ENCODE peak calls at places on chromosomes 7 and 10, in four cellular contexts. Y is neural progenitor cell, L is astrocyte of the cerebellum, P is fibroblast of lung. Q is an unnamed sample.

GRCh38 chr10:23354630-23355343 is 10.2 kb upstream of the C10orf67 start:
- DNase-seq in Y (no peak), L (no peak), P (no peak), Q (no peak)

GRCh38 chr7:93629291-93629801 is 54.8 kb upstream of the CALCR start:
- DNase-seq in Y (no peak), L (no peak), P (no peak), Q (no peak)

GRCh38 chr7:44208085-44208484 is 7.3 kb downstream of the YKT6 start:
- DNase-seq in Y (no peak), L (no peak), P (no peak), Q (no peak)

GRCh38 chr10:71598673-71599072 is 120.9 kb downstream of the C10orf105 start:
- DNase-seq in Y (no peak), L (no peak), P (peak; percentile 18), Q (no peak)

GRCh38 chr7:12436896-12437535 is 33.4 kb upstream of the VWDE start:
- DNase-seq in Y (peak; percentile 64), L (no peak), P (peak; percentile 65), Q (peak; percentile 24)

GRCh38 chr7:150788474-150789269 is 11.5 kb downstream of the TMEM176B start:
- DNase-seq in Y (no peak), L (no peak), P (no peak), Q (no peak)

GRCh38 chr7:4885317-4885807 is 1.8 kb upstream of the RADIL start:
- DNase-seq in Y (no peak), L (no peak), P (no peak), Q (no peak)

GRCh38 chr7:373818-374705 is 84.1 kb downstream of the FOXL3 start:
- DNase-seq in Y (no peak), L (no peak), P (no peak), Q (no peak)

GRCh38 chr7:131538791-131539179 is 17.6 kb downstream of the PODXL start:
- DNase-seq in Y (peak; percentile 66), L (no peak), P (no peak), Q (no peak)

GRCh38 chr10:6386960-6387359 is 184.2 kb downstream of the PFKFB3 start:
- DNase-seq in Y (no peak), L (no peak), P (no peak), Q (no peak)

GRCh38 chr10:89332092-89332633 is 4.4 kb downstream of the IFIT3 start:
- DNase-seq in Y (no peak), L (peak; percentile 57), P (peak; percentile 60), Q (peak; percentile 91)

GRCh38 chr7:2959343-2959680 is 84.4 kb downstream of the CARD11 start:
- DNase-seq in Y (no peak), L (no peak), P (no peak), Q (no peak)

GRCh38 chr7:15813448-15813847 is 127.0 kb upstream of the MEOX2 start:
- DNase-seq in Y (no peak), L (no peak), P (no peak), Q (no peak)

GRCh38 chr7:100220833-100221718 is 1.3 kb downstream of the PVRIG start:
- DNase-seq in Y (no peak), L (no peak), P (no peak), Q (peak; percentile 95)

GRCh38 chr10:60197206-60197605 is 192.5 kb downstream of the ANK3 start:
- DNase-seq in Y (no peak), L (no peak), P (no peak), Q (no peak)

GRCh38 chr7:146115665-146116451 is 743 bp upstream of the CNTNAP2 start:
- DNase-seq in Y (peak; percentile 96), L (peak; percentile 33), P (peak; percentile 46), Q (peak; percentile 4)

GRCh38 chr7:124101173-124101768 is 68.4 kb upstream of the TMEM229A start:
- DNase-seq in Y (peak; percentile 56), L (no peak), P (no peak), Q (peak; percentile 29)

GRCh38 chr7:45885264-45885882 is 2.9 kb upstream of the IGFBP1 start:
- DNase-seq in Y (no peak), L (no peak), P (peak; percentile 25), Q (no peak)

GRCh38 chr7:159027091-159027802 is 117.4 kb downstream of the VIPR2 start:
- DNase-seq in Y (peak; percentile 56), L (no peak), P (no peak), Q (no peak)

GRCh38 chr10:22791655-22792054 is 77.3 kb upstream of the PIP4K2A start:
- DNase-seq in Y (no peak), L (no peak), P (no peak), Q (no peak)

GRCh38 chr7:16484453-16485158 is 19.1 kb upstream of the SOSTDC1 start:
- DNase-seq in Y (peak; percentile 31), L (peak; percentile 47), P (peak; percentile 94), Q (no peak)

GRCh38 chr10:59375990-59376389 is 13.6 kb upstream of the FAM13C start:
- DNase-seq in Y (no peak), L (no peak), P (peak; percentile 69), Q (no peak)

GRCh38 chr7:5598261-5598761 is 174.7 kb upstream of the TNRC18 start:
- DNase-seq in Y (peak; percentile 77), L (no peak), P (peak; percentile 46), Q (no peak)

GRCh38 chr7:21256310-21256877 is 171.5 kb upstream of the SP4 start:
- DNase-seq in Y (peak; percentile 39), L (peak; percentile 41), P (peak; percentile 18), Q (peak; percentile 68)

GRCh38 chr7:93921607-93922446 is at the start of gene GNG11:
- DNase-seq in Y (peak; percentile 78), L (no peak), P (peak; percentile 80), Q (peak; percentile 58)

GRCh38 chr10:37856881-37857286 is 526 bp downstream of the ZNF248 start:
- DNase-seq in Y (no peak), L (no peak), P (no peak), Q (peak; percentile 50)

GRCh38 chr10:60246382-60246781 is 143.3 kb downstream of the ANK3 start:
- DNase-seq in Y (peak; percentile 9), L (no peak), P (no peak), Q (no peak)

GRCh38 chr7:135164357-135165021 is 6.0 kb downstream of the CYREN start:
- DNase-seq in Y (no peak), L (no peak), P (no peak), Q (no peak)

GRCh38 chr7:121777672-121778071 is 95.3 kb upstream of the PTPRZ1 start:
- DNase-seq in Y (no peak), L (no peak), P (no peak), Q (no peak)

GRCh38 chr10:62816179-62817119 is at the start of gene EGR2:
- DNase-seq in Y (peak; percentile 96), L (peak; percentile 89), P (peak; percentile 98), Q (peak; percentile 98)

GRCh38 chr10:108544500-108545120 is 1378.7 kb downstream of the XPNPEP1 start:
- DNase-seq in Y (peak; percentile 83), L (no peak), P (peak; percentile 42), Q (peak; percentile 80)

GRCh38 chr10:113438660-113439059 is 114.2 kb upstream of the HABP2 start:
- DNase-seq in Y (no peak), L (peak; percentile 1), P (peak; percentile 27), Q (no peak)

GRCh38 chr10:64659311-64659710 is 1138.1 kb downstream of the REEP3 start:
- DNase-seq in Y (no peak), L (no peak), P (no peak), Q (no peak)

GRCh38 chr10:124999433-125000365 is 57.8 kb downstream of the ZRANB1 start:
- DNase-seq in Y (no peak), L (peak; percentile 96), P (peak; percentile 92), Q (no peak)

GRCh38 chr10:117543245-117543998 is 876 bp downstream of the EMX2 start:
- DNase-seq in Y (peak; percentile 86), L (no peak), P (no peak), Q (no peak)

GRCh38 chr10:10489086-10489485 is 528.6 kb upstream of the CELF2 start:
- DNase-seq in Y (no peak), L (no peak), P (no peak), Q (no peak)

GRCh38 chr10:74882427-74882826 is 56.0 kb downstream of the KAT6B start:
- DNase-seq in Y (no peak), L (no peak), P (peak; percentile 30), Q (no peak)

GRCh38 chr7:47453093-47454056 is 128.5 kb downstream of the TNS3 start:
- DNase-seq in Y (no peak), L (no peak), P (peak; percentile 90), Q (no peak)

GRCh38 chr10:97584060-97584797 is at the start of gene HOGA1:
- DNase-seq in Y (peak; percentile 36), L (peak; percentile 31), P (peak; percentile 72), Q (peak; percentile 38)

GRCh38 chr10:77456414-77456813 is 181.2 kb downstream of the KCNMA1 start:
- DNase-seq in Y (no peak), L (no peak), P (no peak), Q (no peak)
- TF ChIP-seq CTCF in Y (no peak), L (no peak), P (peak; percentile 15), Q (peak; percentile 7)

DNA sequence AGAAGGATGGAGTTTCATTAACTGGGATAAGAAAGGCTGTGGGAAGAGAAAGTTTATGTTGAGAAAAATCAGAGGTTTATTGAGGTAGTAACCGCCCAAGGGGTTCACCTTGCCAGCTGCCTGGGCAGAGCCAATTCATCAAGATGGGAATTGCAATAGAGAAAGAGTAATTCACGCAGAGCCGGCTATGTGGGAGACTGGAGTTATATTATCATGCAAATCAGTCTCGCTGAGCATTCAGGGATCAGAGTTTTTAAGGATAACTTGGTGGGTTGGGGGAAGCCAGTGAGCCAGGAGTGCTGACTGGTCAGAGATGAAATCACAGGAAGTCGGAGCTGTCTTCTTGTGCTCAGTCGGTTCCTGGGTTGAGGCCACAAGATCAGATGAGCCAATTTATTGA is 70.6 kb downstream of the MALRD1 start:
- DNase-seq in Y (peak; percentile 59), L (peak; percentile 24), P (no peak), Q (no peak)
- H3K4me3 ChIP-seq in Y (no peak overlapping the region), L (no peak overlapping the region), P (no peak overlapping the region), Q (no peak overlapping the region)

GRCh38 chr7:29839302-29839701 is 33.0 kb downstream of the WIPF3 start:
- DNase-seq in Y (no peak), L (no peak), P (peak; percentile 79), Q (no peak)
- TF ChIP-seq CTCF in Y (no peak), L (no peak), P (no peak), Q (no peak)

DNA sequence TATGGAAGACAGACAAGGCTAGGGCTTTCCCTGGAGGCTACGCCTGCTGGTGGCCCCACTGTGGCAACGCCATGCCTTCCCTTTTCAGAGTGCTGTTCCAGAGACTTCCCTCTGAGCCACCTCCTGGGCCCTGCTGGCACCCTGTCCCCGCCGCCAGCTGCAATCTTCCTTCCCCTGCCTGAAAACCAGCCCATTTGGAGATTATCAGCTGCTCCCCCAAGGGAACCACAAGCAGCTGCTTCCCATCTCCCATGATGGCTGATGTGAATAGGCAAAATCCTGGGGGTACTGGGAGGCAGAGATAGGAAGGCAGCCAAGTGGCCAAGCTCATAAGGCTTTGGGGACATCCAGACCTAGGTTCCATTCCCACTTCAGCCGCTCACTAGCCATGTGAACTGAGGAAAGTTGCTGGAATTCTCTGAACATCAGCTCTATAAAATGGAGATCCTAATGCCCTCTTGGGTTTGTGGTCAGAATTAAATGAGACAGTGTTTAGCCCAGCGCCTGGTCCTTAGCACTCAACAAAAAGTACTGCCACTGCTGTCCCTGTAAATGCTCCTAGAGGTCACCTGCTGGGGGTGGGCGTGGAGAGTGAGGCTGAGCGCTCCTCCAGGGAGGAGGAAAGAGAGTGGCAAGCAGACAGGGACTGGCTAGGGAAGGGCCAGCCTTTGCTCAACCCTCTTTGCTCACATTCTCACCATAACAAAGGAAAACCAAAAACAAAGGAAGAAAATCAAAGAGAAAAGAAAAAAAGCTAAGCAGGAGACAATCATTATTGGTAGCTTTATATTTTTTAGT is 5.9 kb downstream of the TSPAN33 start:
- DNase-seq in Y (peak; percentile 56), L (no peak), P (no peak), Q (no peak)
- H3K4me3 ChIP-seq in Y (no peak overlapping the region), L (no peak overlapping the region), P (no peak overlapping the region), Q (no peak overlapping the region)

Q was measured in GM12865.